ENCODE peak calls at places on chromosomes 3 and 15, in four cellular contexts. B is foreskin fibroblast, Y is lung, Q is psoas muscle. S is an unnamed sample.

GRCh38 chr3:88038561-88038960 is 20.2 kb downstream of the CGGBP1 start:
- DNase-seq in B (peak), Y (no peak), Q (no peak), S (no peak)

GRCh38 chr3:50168388-50168787 is 13.3 kb downstream of the SEMA3F start:
- DNase-seq in B (no peak), Y (no peak), Q (no peak), S (no peak)

GRCh38 chr3:101821503-101821902 is 27.8 kb upstream of the NFKBIZ start:
- DNase-seq in B (no peak), Y (no peak), Q (no peak), S (no peak)

GRCh38 chr15:50906954-50907865 is 1.3 kb upstream of the AP4E1 start:
- DNase-seq in B (no peak), Y (no peak), Q (no peak), S (peak)

GRCh38 chr3:126082334-126083137 is 1.4 kb downstream of the SLC41A3 start:
- DNase-seq in B (no peak), Y (no peak), Q (no peak), S (no peak)

GRCh38 chr15:99578809-99579208 is 13.0 kb downstream of the MEF2A start:
- DNase-seq in B (no peak), Y (no peak), Q (no peak), S (no peak)

GRCh38 chr15:41827290-41827879 is 507 bp upstream of the JMJD7 start:
- DNase-seq in B (no peak), Y (no peak), Q (no peak), S (no peak)

GRCh38 chr3:60365360-60365759 is 885.9 kb downstream of the FHIT start:
- DNase-seq in B (no peak), Y (no peak), Q (no peak), S (peak)

GRCh38 chr15:23401627-23402026 is 45.4 kb downstream of the GOLGA6L2 start:
- DNase-seq in B (no peak), Y (no peak), Q (no peak), S (no peak)

GRCh38 chr3:145696011-145696410 is 465.0 kb downstream of the PLOD2 start:
- DNase-seq in B (no peak), Y (no peak), Q (no peak), S (no peak)

GRCh38 chr15:89066280-89066679 is 22.0 kb upstream of the ABHD2 start:
- DNase-seq in B (no peak), Y (no peak), Q (no peak), S (no peak)
- TF ChIP-seq CTCF in B (no peak), Y (no peak), Q (no peak), S (no peak)

GRCh38 chr15:96703087-96703486 is 372.6 kb downstream of the NR2F2 start:
- DNase-seq in B (no peak), Y (no peak), Q (no peak), S (no peak)

GRCh38 chr15:96701876-96702275 is 371.4 kb downstream of the NR2F2 start:
- DNase-seq in B (no peak), Y (no peak), Q (no peak), S (no peak)

GRCh38 chr15:96703794-96704550 is 373.5 kb downstream of the NR2F2 start:
- DNase-seq in B (no peak), Y (no peak), Q (no peak), S (no peak)

GRCh38 chr15:96699871-96700401 is 369.4 kb downstream of the NR2F2 start:
- DNase-seq in B (no peak), Y (no peak), Q (no peak), S (no peak)

DNA sequence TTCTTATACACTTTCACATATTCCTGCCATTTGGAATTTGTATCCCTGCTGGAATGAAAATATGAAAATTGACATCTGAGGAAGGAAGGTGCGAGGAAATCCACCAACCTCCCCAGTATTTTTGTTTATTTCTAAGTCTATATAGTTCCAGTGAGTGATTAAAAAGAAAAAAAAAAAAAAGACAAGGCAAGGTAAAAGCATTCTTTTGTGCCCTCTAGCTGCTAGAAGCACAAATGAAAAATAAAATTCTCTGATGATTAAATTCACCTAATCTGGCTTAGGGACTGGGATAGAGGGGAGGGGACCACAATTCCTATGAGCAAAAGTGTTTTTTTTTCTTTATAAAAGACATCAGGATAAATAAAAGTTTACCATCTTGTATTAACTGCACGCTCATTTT is 370.9 kb downstream of the NR2F2 start:
- DNase-seq in B (no peak), Y (no peak), Q (no peak), S (no peak)
- TF ChIP-seq CTCF in B (no peak), Y (no peak), Q (no peak), S (no peak)

GRCh38 chr3:78858910-78859309 is 908.9 kb downstream of the ROBO1 start:
- DNase-seq in B (no peak), Y (no peak), Q (no peak), S (no peak)

GRCh38 chr3:78858165-78858564 is 909.6 kb downstream of the ROBO1 start:
- DNase-seq in B (no peak), Y (no peak), Q (no peak), S (no peak)

GRCh38 chr3:78855190-78855589 is 912.6 kb downstream of the ROBO1 start:
- DNase-seq in B (no peak), Y (no peak), Q (no peak), S (no peak)

GRCh38 chr3:78856164-78856563 is 911.6 kb downstream of the ROBO1 start:
- DNase-seq in B (no peak), Y (no peak), Q (no peak), S (no peak)

DNA sequence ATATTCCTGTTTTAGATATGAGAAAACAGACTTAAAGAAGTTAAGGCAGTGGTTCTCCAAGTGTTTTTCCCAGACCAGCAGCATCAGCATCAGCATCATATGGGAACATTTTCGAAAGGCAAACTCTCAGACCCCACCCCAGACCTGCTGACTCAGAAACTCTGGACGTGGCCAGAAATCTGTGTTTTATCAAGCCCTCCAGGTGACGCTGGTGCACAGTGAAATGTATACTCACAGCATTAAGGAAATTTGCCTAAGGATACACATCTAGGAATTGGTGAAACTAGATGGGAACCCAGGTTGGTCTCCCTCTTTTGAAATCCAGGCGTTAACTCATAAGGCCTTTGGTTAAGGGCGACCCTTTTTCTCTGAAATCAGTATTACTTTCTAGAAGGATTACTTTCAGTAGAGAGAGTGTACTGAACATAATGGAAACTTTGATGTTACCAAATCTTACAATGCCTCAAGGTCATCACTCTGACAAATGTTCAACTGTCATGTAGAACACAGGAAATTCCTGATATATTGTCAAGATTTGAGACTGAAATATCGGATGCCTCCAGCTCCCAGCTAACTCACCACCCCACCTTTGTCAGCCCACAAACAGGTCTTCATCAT is 910.2 kb downstream of the ROBO1 start:
- DNase-seq in B (no peak), Y (no peak), Q (no peak), S (no peak)
- TF ChIP-seq CTCF in B (no peak), Y (no peak), Q (no peak), S (peak)

GRCh38 chr3:17974206-17974841 is 231.9 kb upstream of the TBC1D5 start:
- DNase-seq in B (peak), Y (no peak), Q (no peak), S (no peak)
- TF ChIP-seq CTCF in B (peak), Y (no peak), Q (no peak), S (peak)

GRCh38 chr3:11719406-11720219 is 75.9 kb upstream of the VGLL4 start:
- DNase-seq in B (peak), Y (peak), Q (peak), S (peak)
- TF ChIP-seq CTCF in B (no peak), Y (no peak), Q (no peak), S (no peak)

GRCh38 chr3:30629736-30630135 is 23.3 kb downstream of the TGFBR2 start:
- DNase-seq in B (no peak), Y (no peak), Q (no peak), S (no peak)

GRCh38 chr3:30631237-30631961 is 25.0 kb downstream of the TGFBR2 start:
- DNase-seq in B (no peak), Y (no peak), Q (peak), S (no peak)

GRCh38 chr3:30630238-30631030 is 24.0 kb downstream of the TGFBR2 start:
- DNase-seq in B (no peak), Y (no peak), Q (no peak), S (no peak)

GRCh38 chr3:30628188-30628930 is 22.0 kb downstream of the TGFBR2 start:
- DNase-seq in B (no peak), Y (no peak), Q (no peak), S (no peak)

DNA sequence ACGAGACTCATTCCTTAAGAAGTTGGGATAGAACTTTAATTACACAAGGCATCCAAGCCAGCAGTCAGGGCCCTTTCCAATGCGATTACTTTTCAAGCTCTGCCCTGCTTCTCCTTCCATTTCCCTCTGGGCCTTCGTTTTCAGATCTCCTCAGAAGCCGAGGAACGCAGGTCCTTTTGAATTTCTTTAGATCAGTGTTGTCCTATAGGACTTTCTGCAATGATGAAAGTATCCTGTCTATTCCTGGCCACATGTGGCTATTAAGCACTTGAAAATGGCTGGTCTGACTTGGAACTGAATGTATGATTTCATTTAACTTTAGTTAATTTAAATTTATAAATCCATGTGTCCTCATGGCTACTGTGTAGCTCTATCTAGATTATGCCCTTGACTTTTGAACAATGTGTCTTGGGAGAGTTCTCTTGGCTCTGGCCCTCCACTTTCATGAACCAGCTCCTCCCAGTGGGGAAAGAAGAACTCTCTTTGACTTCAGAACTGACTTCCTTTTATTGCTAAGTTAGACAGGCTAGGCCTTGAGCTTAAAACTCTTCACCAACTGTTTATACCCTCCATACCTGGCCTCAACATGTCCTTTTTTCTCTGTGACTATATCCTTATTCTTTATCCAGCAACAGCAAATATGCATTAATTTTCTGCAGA is 22.7 kb downstream of the TGFBR2 start:
- DNase-seq in B (no peak), Y (no peak), Q (no peak), S (no peak)
- TF ChIP-seq CTCF in B (no peak), Y (no peak), Q (peak), S (peak)

S was measured in GM13977.